ENCODE peak calls at places on chromosomes 13 and 19, in eight cellular contexts. Q is endothelial cell of umbilical vein, R is SK-N-SH, S is GM23338, G is stomach, O is HCT116, L is esophagus muscularis mucosa, V is sigmoid colon. P is an unnamed sample.

GRCh38 chr13:76790519-76791289 is 95.5 kb downstream of the KCTD12 start:
- DNase-seq in Q (peak; percentile 40), R (no peak), S (no peak), G (no peak), O (no peak), L (no peak), V (no peak), P (no peak)

GRCh38 chr13:19069684-19070397 is 111.8 kb downstream of the TUBA3C start:
- DNase-seq in Q (no peak), R (no peak), S (no peak), G (no peak), O (no peak), L (peak; percentile 87), V (no peak), P (no peak)

GRCh38 chr19:1061987-1062386 is 5.0 kb upstream of the ARHGAP45 start:
- DNase-seq in Q (no peak), R (no peak), S (no peak), G (no peak), O (no peak), L (no peak), V (no peak), P (no peak)

GRCh38 chr19:13712767-13713201 is 51.5 kb upstream of the MRI1 start:
- DNase-seq in Q (no peak), R (no peak), S (no peak), G (no peak), O (no peak), L (no peak), V (no peak), P (no peak)

GRCh38 chr19:53102701-53103140 is 501 bp downstream of the ZNF160 start:
- DNase-seq in Q (peak; percentile 47), R (peak; percentile 69), S (peak; percentile 55), G (peak; percentile 29), O (no peak), L (no peak), V (peak; percentile 68), P (no peak)

GRCh38 chr13:97432917-97433726 is 847 bp upstream of the RAP2A start:
- DNase-seq in Q (peak; percentile 100), R (peak; percentile 83), S (peak; percentile 99), G (peak; percentile 98), O (peak; percentile 98), L (peak; percentile 100), V (peak; percentile 100), P (peak; percentile 99)

GRCh38 chr13:92896842-92897241 is 329.8 kb upstream of the GPC6 start:
- DNase-seq in Q (no peak), R (peak; percentile 2), S (peak; percentile 67), G (no peak), O (no peak), L (no peak), V (no peak), P (peak; percentile 32)

GRCh38 chr13:97188207-97188606 is 33.9 kb upstream of the MBNL2 start:
- DNase-seq in Q (no peak), R (no peak), S (no peak), G (no peak), O (no peak), L (no peak), V (no peak), P (no peak)

GRCh38 chr13:44801990-44802389 is 187.3 kb downstream of the NUFIP1 start:
- DNase-seq in Q (peak; percentile 92), R (no peak), S (no peak), G (peak; percentile 45), O (no peak), L (no peak), V (no peak), P (no peak)

GRCh38 chr13:84413016-84413415 is 530.7 kb upstream of the SLITRK1 start:
- DNase-seq in Q (no peak), R (no peak), S (no peak), G (no peak), O (no peak), L (no peak), V (no peak), P (no peak)

GRCh38 chr19:55160128-55160985 is 2.8 kb upstream of the TNNI3 start:
- DNase-seq in Q (peak; percentile 85), R (peak; percentile 98), S (peak; percentile 100), G (peak; percentile 93), O (peak; percentile 92), L (no peak), V (peak; percentile 86), P (no peak)

GRCh38 chr13:31090921-31091624 is 70.6 kb downstream of the HSPH1 start:
- DNase-seq in Q (peak; percentile 70), R (no peak), S (no peak), G (no peak), O (no peak), L (no peak), V (no peak), P (no peak)

GRCh38 chr13:44449999-44450821 is 76.6 kb downstream of the SERP2 start:
- DNase-seq in Q (no peak), R (no peak), S (no peak), G (no peak), O (no peak), L (no peak), V (no peak), P (no peak)

GRCh38 chr19:55241935-55242464 is 13.4 kb upstream of the TMEM86B start:
- DNase-seq in Q (no peak), R (no peak), S (no peak), G (no peak), O (no peak), L (no peak), V (no peak), P (no peak)

GRCh38 chr13:39144941-39145533 is 106.8 kb downstream of the NHLRC3 start:
- DNase-seq in Q (peak; percentile 65), R (peak; percentile 56), S (peak; percentile 80), G (peak; percentile 33), O (peak; percentile 41), L (no peak), V (peak; percentile 77), P (peak; percentile 53)

GRCh38 chr19:51333836-51334460 is 8.0 kb downstream of the VSIG10L start:
- DNase-seq in Q (no peak), R (peak; percentile 58), S (peak; percentile 65), G (no peak), O (peak; percentile 27), L (no peak), V (no peak), P (no peak)

DNA sequence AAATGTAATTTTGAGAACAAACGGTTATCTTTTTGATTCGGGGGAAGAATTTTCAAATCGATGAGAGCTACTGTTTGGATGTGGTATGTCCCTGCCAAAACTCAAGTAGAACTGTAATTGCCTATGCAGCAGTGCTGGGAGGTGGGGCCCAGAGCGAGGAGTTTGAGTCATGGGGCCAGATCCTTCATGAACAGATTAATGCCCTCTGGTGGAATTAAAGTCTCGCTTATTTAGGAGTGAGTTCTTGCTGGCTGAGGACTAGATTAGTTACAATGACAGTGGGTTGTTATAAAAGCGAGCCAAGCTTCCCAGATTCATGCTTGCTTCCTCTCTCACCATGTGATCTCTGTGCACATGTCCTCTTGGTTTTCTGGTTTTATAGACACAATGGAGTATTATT is 11.8 kb upstream of the PRR20A start:
- DNase-seq in Q (no peak), R (no peak), S (peak; percentile 67), G (no peak), O (no peak), L (no peak), V (no peak), P (no peak)
- TF ChIP-seq POLR2AphosphoS5 in Q (no peak), R (no peak), S (no peak), G (no peak), O (no peak), L (no peak), V (no peak), P (no peak)

DNA sequence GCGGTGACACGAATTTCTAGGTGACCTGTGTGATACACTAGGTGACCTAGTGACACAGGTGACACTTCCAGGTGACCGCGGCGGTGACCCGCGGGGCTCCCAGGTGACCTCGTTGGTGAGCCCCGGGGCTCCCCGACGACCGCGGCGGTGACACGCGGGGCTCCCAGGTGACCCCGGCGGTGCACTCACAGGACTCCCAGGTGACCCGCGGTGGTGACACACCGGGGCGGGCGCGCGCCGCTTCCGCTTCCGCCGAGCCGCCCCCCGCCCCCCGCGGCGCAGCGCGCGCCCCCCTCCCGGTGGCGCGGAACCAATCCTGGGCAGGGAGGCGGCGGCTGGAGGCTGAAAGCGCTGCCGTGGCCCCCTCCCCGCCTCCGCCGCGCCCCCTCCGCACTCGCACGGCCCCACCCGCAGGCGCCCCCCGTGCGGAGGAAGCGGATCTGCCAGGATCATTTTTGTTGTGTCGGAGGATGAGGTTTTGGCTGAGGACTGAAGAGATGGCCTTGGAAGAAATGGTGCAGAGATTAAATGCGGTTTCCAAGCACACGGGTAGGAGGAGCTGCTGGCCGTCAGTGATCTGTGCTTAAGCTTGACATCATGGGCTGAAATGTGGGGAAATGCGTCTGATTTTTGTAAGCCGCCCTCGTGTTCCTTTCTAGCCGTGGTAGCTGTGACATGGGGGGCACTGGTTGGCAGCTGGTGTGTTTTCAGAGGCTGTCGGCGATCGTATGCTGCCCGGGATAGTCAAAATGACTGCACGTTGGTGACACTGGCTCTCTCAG is at the start of gene MCF2L:
- DNase-seq in Q (peak; percentile 10), R (peak; percentile 93), S (peak; percentile 73), G (peak; percentile 56), O (no peak), L (no peak), V (peak; percentile 51), P (no peak)
- H3K4me3 ChIP-seq in Q (no peak within 1 kb of the TSS), R (peak within 1 kb of the TSS; percentile 38), S (peak within 1 kb of the TSS; percentile 77), G (peak within 1 kb of the TSS; percentile 57), O (peak within 1 kb of the TSS; percentile 53), L (peak within 1 kb of the TSS; percentile 64), V (peak within 1 kb of the TSS; percentile 34), P (peak within 1 kb of the TSS; percentile 59)

DNA sequence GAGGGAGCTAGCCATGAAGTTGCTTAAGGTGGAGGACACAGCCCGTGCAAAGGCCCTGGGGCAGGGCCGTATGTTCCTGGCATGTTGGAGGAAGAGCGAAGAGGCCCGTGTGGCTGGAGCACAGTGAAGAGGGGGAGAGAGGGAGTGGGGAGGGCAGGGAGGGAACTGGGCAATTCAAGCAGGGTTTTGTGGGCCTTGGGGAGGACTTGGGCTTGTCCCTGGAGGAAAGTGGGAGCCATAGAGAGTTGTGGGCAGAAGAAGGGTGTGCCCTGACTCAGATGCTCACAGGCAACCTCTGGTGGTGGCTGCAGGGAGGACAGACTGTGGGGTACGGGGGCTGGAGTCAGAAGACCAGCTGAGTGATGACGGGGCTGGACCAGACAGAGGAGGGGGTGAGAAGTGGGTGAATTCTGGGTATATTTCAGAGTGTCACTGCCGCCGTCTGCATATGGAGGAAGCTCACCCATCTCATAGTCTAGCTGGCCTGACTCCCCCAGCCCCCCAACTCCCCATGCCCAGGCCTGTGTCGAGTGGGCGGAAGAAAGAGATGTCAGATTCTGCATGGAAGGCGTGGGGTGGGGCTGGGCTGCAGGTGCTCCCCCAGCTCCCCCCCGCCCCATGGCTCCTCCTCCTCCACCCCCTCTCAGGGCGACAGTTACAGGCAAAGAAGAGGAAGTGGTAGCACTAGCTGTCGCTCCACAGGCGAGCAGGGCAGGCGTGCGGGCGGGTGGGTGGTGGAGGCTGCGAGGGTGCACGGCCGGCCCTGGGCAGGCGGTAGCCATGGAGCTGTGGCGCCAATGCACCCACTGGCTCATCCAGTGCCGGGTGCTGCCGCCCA is at the start of gene VAV1:
- DNase-seq in Q (no peak), R (peak; percentile 53), S (peak; percentile 36), G (peak; percentile 63), O (no peak), L (no peak), V (no peak), P (no peak)
- TF ChIP-seq POLR2AphosphoS5 in Q (no peak), R (no peak), S (no peak), G (no peak), O (no peak), L (no peak), V (peak; percentile 38), P (no peak)

DNA sequence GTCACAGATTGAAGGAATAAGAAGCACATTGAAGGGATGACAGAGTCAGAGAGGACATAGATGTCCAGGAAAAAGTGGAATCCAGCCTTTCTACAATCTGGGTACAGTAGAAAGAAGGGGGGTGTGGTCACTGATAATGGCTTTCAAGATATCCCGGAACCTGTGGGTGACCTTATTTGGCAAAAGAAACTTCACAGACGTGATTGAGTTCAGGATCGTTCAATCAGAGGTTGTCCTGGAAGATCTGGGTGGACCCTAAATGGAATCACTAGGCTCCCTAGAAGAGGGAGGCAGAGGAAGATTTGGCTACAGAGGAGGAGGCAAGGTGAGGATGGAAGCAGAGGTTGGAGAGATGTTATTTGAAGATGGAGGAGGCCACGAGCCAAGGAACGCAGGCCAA is 13.0 kb upstream of the SYCN start:
- DNase-seq in Q (no peak), R (no peak), S (no peak), G (no peak), O (no peak), L (no peak), V (no peak), P (no peak)
- H3K4me3 ChIP-seq in Q (no peak overlapping the region), R (no peak overlapping the region), S (no peak overlapping the region), G (no peak overlapping the region), O (no peak overlapping the region), L (no peak overlapping the region), V (no peak overlapping the region), P (no peak overlapping the region)

P was measured in SK-N-MC.